ENCODE peak calls at places on chromosome 1, in five cellular contexts. L is GM12892, J is NCI-H82, X is Caki2, Y is NCI-H1105 treated with DMSO at 0.1 percent for 48 hours. Q is an unnamed sample.

GRCh38 chr1:43271186-43272118 is 1.7 kb downstream of the TMEM125 start:
- DNase-seq in X (no peak), J (no peak), L (no peak), Y (no peak), Q (no peak)

GRCh38 chr1:45925728-45926287 is 122.4 kb downstream of the MAST2 start:
- DNase-seq in Y (no peak), J (no peak), X (no peak), L (no peak), Q (no peak)

GRCh38 chr1:20848162-20848561 is 61.1 kb upstream of the HP1BP3 start:
- DNase-seq in Y (no peak), J (peak), L (no peak), X (peak), Q (no peak)

GRCh38 chr1:7847599-7847998 is 5.3 kb downstream of the UTS2 start:
- DNase-seq in X (no peak), Y (no peak), L (no peak), J (no peak), Q (no peak)

GRCh38 chr1:3924186-3924815 is 24.2 kb upstream of the C1orf174 start:
- DNase-seq in X (no peak), L (no peak), Y (no peak), J (peak), Q (no peak)

GRCh38 chr1:119794856-119795255 is 16.4 kb downstream of the REG4 start:
- DNase-seq in Y (no peak), J (no peak), X (no peak), L (no peak), Q (no peak)

GRCh38 chr1:94543893-94544635 is 2.5 kb upstream of the F3 start:
- DNase-seq in J (no peak), L (no peak), Y (no peak), X (no peak), Q (no peak)

GRCh38 chr1:192668434-192668983 is 32.6 kb downstream of the RGS13 start:
- DNase-seq in Y (no peak), J (no peak), L (no peak), X (peak), Q (no peak)

GRCh38 chr1:41488599-41488905 is 4.1 kb upstream of the EDN2 start:
- DNase-seq in L (no peak), Y (no peak), J (no peak), X (no peak), Q (no peak)

GRCh38 chr1:65791860-65792670 is 630 bp upstream of the PDE4B start:
- DNase-seq in X (no peak), L (no peak), J (peak), Y (no peak), Q (no peak)